ENCODE peak calls at places on chromosomes 2 and 18, in four cellular contexts. Y is ELR, E is neural crest cell, U is iPS-NIHi11. J is an unnamed sample.

GRCh38 chr2:155021591-155021990 is 323.1 kb downstream of the KCNJ3 start:
- DNase-seq in Y (no peak), E (no peak), U (no peak), J (no peak)

GRCh38 chr2:135121016-135121657 is 69.0 kb downstream of the RAB3GAP1 start:
- DNase-seq in Y (no peak), E (no peak), U (no peak), J (no peak)

GRCh38 chr2:140580799-140581198 is 1550.0 kb downstream of the LRP1B start:
- DNase-seq in Y (no peak), E (no peak), U (no peak), J (no peak)

GRCh38 chr2:212249451-212249850 is 289.2 kb downstream of the ERBB4 start:
- DNase-seq in Y (peak), E (no peak), U (peak), J (no peak)

GRCh38 chr2:68251855-68252406 is 401 bp downstream of the PPP3R1 start:
- DNase-seq in Y (peak), E (no peak), U (peak), J (peak)

GRCh38 chr2:23356711-23357110 is 28.3 kb upstream of the KLHL29 start:
- DNase-seq in Y (no peak), E (no peak), U (no peak), J (no peak)

GRCh38 chr2:238290715-238291549 is 2.5 kb upstream of the PER2 start:
- DNase-seq in Y (no peak), E (no peak), U (no peak), J (no peak)

GRCh38 chr18:26322892-26323653 is 96.8 kb downstream of the TAF4B start:
- DNase-seq in Y (peak), E (no peak), U (no peak), J (no peak)

GRCh38 chr2:240615830-240616547 is 9.3 kb upstream of the GPR35 start:
- DNase-seq in Y (no peak), E (no peak), U (no peak), J (no peak)